ENCODE peak calls at places on chromosomes 5 and 9, in nine cellular contexts. R is AG08395; I is naive thymus-derived CD8-positive, alpha-beta T cell; P is GM23248; T is IMR-90; X is H9; U is activated CD4-positive, alpha-beta memory T cell treated with anti-CD3 and anti-CD28 coated beads for 36 hours; K is aorta; O is iPS DF 6.9. F is an unnamed sample.

GRCh38 chr9:133134419-133135190 is 13.6 kb upstream of the RALGDS start:
- DNase-seq in R (no peak), I (no peak), P (peak), T (no peak), X (no peak), U (peak), K (no peak), O (no peak), F (no peak)

GRCh38 chr5:62547929-62548678 is 30.5 kb upstream of the LRRC70 start:
- DNase-seq in R (no peak), I (no peak), P (no peak), T (peak), X (no peak), U (no peak), K (no peak), O (no peak), F (no peak)

GRCh38 chr9:128550770-128551651 is 1.4 kb upstream of the SPTAN1 start:
- DNase-seq in R (peak), I (no peak), P (peak), T (peak), X (peak), U (peak), K (no peak), O (no peak), F (peak)

GRCh38 chr5:55226027-55226933 is 835 bp downstream of the MCIDAS start:
- DNase-seq in R (no peak), I (no peak), P (peak), T (peak), X (peak), U (peak), K (peak), O (no peak), F (peak)

GRCh38 chr9:22026696-22027095 is 17.6 kb upstream of the CDKN2B start:
- DNase-seq in R (no peak), I (no peak), P (no peak), T (no peak), X (no peak), U (no peak), K (no peak), O (no peak), F (no peak)

GRCh38 chr5:155700333-155700732 is 626.6 kb upstream of the SGCD start:
- DNase-seq in R (peak), I (no peak), P (peak), T (no peak), X (peak), U (no peak), K (no peak), O (peak), F (no peak)

GRCh38 chr9:14524881-14525515 is 168.2 kb downstream of the ZDHHC21 start:
- DNase-seq in R (no peak), I (no peak), P (no peak), T (no peak), X (no peak), U (no peak), K (no peak), O (no peak), F (no peak)

GRCh38 chr5:55530669-55531068 is 4.1 kb downstream of the PLPP1 start:
- DNase-seq in R (no peak), I (no peak), P (no peak), T (no peak), X (peak), U (no peak), K (peak), O (no peak), F (no peak)

GRCh38 chr5:24633705-24634325 is 11.0 kb downstream of the CDH10 start:
- DNase-seq in R (peak), I (no peak), P (peak), T (peak), X (no peak), U (no peak), K (no peak), O (peak), F (peak)

GRCh38 chr5:135340568-135340967 is 58.5 kb downstream of the MACROH2A1 start:
- DNase-seq in R (no peak), I (no peak), P (no peak), T (no peak), X (no peak), U (no peak), K (peak), O (no peak), F (no peak)

GRCh38 chr5:73039082-73039481 is 81.3 kb upstream of the TMEM171 start:
- DNase-seq in R (peak), I (no peak), P (peak), T (peak), X (peak), U (no peak), K (no peak), O (peak), F (peak)

GRCh38 chr5:1748845-1749244 is 50.8 kb downstream of the MRPL36 start:
- DNase-seq in R (no peak), I (no peak), P (no peak), T (no peak), X (peak), U (no peak), K (peak), O (no peak), F (no peak)

GRCh38 chr5:87243161-87243877 is 24.4 kb upstream of the RASA1 start:
- DNase-seq in R (peak), I (no peak), P (peak), T (peak), X (no peak), U (no peak), K (no peak), O (no peak), F (peak)

GRCh38 chr5:33091571-33092363 is 349.0 kb upstream of the TARS1 start:
- DNase-seq in R (peak), I (no peak), P (peak), T (peak), X (no peak), U (no peak), K (no peak), O (no peak), F (peak)

GRCh38 chr9:23743041-23743440 is 83.0 kb downstream of the ELAVL2 start:
- DNase-seq in R (no peak), I (no peak), P (no peak), T (no peak), X (no peak), U (no peak), K (no peak), O (no peak), F (no peak)

GRCh38 chr5:43073597-43074546 is 33.8 kb upstream of the ANXA2R start:
- DNase-seq in R (peak), I (peak), P (peak), T (peak), X (peak), U (peak), K (no peak), O (no peak), F (peak)

GRCh38 chr9:113649054-113649453 is 185.5 kb downstream of the RGS3 start:
- DNase-seq in R (peak), I (no peak), P (peak), T (peak), X (no peak), U (no peak), K (no peak), O (no peak), F (no peak)

GRCh38 chr5:68459500-68460139 is 244.1 kb downstream of the PIK3R1 start:
- DNase-seq in R (no peak), I (no peak), P (no peak), T (no peak), X (no peak), U (no peak), K (no peak), O (no peak), F (no peak)

GRCh38 chr9:108297025-108297424 is 558.8 kb downstream of the ACTL7B start:
- DNase-seq in R (peak), I (no peak), P (peak), T (peak), X (no peak), U (no peak), K (no peak), O (no peak), F (peak)

GRCh38 chr5:140292212-140293040 is 10.5 kb downstream of the PFDN1 start:
- DNase-seq in R (no peak), I (no peak), P (no peak), T (peak), X (no peak), U (no peak), K (no peak), O (no peak), F (peak)

GRCh38 chr5:160938532-160938931 is 86.5 kb upstream of the ATP10B start:
- DNase-seq in R (no peak), I (no peak), P (no peak), T (no peak), X (no peak), U (no peak), K (no peak), O (no peak), F (no peak)